ENCODE peak calls at places on chromosome 16, in eight cellular contexts. One of them, this sample, is unnamed.

GRCh38 chr16:83733301-83733700 is 74.5 kb upstream of the HSBP1 start:
- DNase-seq in IMR-90: peak; percentile 68
- DNase-seq in mammary epithelial cell: no peak
- DNase-seq in mesendoderm: no peak
- DNase-seq in HepG2: no peak
- DNase-seq in endothelial cell of umbilical vein: no peak
- DNase-seq in endodermal cell: no peak
- DNase-seq in kidney: peak; percentile 26
- DNase-seq in this sample: no peak

GRCh38 chr16:85897384-85897783 is 1.6 kb upstream of the IRF8 start:
- DNase-seq in IMR-90: no peak
- DNase-seq in mammary epithelial cell: no peak
- DNase-seq in mesendoderm: no peak
- DNase-seq in HepG2: no peak
- DNase-seq in endothelial cell of umbilical vein: no peak
- DNase-seq in endodermal cell: no peak
- DNase-seq in kidney: no peak
- DNase-seq in this sample: no peak

GRCh38 chr16:16037521-16037920 is 88.1 kb downstream of the ABCC1 start:
- DNase-seq in IMR-90: no peak
- DNase-seq in mammary epithelial cell: no peak
- DNase-seq in mesendoderm: no peak
- DNase-seq in HepG2: no peak
- DNase-seq in endothelial cell of umbilical vein: no peak
- DNase-seq in endodermal cell: no peak
- DNase-seq in kidney: no peak
- DNase-seq in this sample: no peak

GRCh38 chr16:74462361-74462760 is 41.1 kb upstream of the CLEC18B start:
- DNase-seq in IMR-90: no peak
- DNase-seq in mammary epithelial cell: peak; percentile 91
- DNase-seq in mesendoderm: no peak
- DNase-seq in HepG2: no peak
- DNase-seq in endothelial cell of umbilical vein: no peak
- DNase-seq in endodermal cell: no peak
- DNase-seq in kidney: no peak
- DNase-seq in this sample: no peak

GRCh38 chr16:21603920-21604319 is 4.5 kb downstream of the METTL9 start:
- DNase-seq in IMR-90: peak; percentile 54
- DNase-seq in mammary epithelial cell: no peak
- DNase-seq in mesendoderm: no peak
- DNase-seq in HepG2: peak; percentile 54
- DNase-seq in endothelial cell of umbilical vein: no peak
- DNase-seq in endodermal cell: no peak
- DNase-seq in kidney: no peak
- DNase-seq in this sample: no peak

GRCh38 chr16:50539822-50540710 is 8.1 kb upstream of the NKD1 start:
- DNase-seq in IMR-90: no peak
- DNase-seq in mammary epithelial cell: no peak
- DNase-seq in mesendoderm: peak; percentile 63
- DNase-seq in HepG2: peak; percentile 52
- DNase-seq in endothelial cell of umbilical vein: no peak
- DNase-seq in endodermal cell: peak; percentile 76
- DNase-seq in kidney: no peak
- DNase-seq in this sample: no peak

GRCh38 chr16:73082608-73083007 is 34.7 kb upstream of the ZFHX3 start:
- DNase-seq in IMR-90: peak; percentile 98
- DNase-seq in mammary epithelial cell: peak; percentile 98
- DNase-seq in mesendoderm: no peak
- DNase-seq in HepG2: peak; percentile 37
- DNase-seq in endothelial cell of umbilical vein: no peak
- DNase-seq in endodermal cell: no peak
- DNase-seq in kidney: no peak
- DNase-seq in this sample: no peak

GRCh38 chr16:14215941-14216340 is 144.8 kb downstream of the MRTFB start:
- DNase-seq in IMR-90: no peak
- DNase-seq in mammary epithelial cell: no peak
- DNase-seq in mesendoderm: no peak
- DNase-seq in HepG2: no peak
- DNase-seq in endothelial cell of umbilical vein: no peak
- DNase-seq in endodermal cell: no peak
- DNase-seq in kidney: no peak
- DNase-seq in this sample: no peak

GRCh38 chr16:1645914-1646525 is 32.1 kb upstream of the JPT2 start:
- DNase-seq in IMR-90: peak; percentile 47
- DNase-seq in mammary epithelial cell: peak; percentile 60
- DNase-seq in mesendoderm: peak; percentile 46
- DNase-seq in HepG2: peak; percentile 15
- DNase-seq in endothelial cell of umbilical vein: no peak
- DNase-seq in endodermal cell: peak; percentile 88
- DNase-seq in kidney: no peak
- DNase-seq in this sample: no peak

GRCh38 chr16:79013004-79013403 is 587.5 kb downstream of the MAF start:
- DNase-seq in IMR-90: no peak
- DNase-seq in mammary epithelial cell: no peak
- DNase-seq in mesendoderm: no peak
- DNase-seq in HepG2: no peak
- DNase-seq in endothelial cell of umbilical vein: no peak
- DNase-seq in endodermal cell: no peak
- DNase-seq in kidney: no peak
- DNase-seq in this sample: no peak

GRCh38 chr16:81523387-81524115 is 78.9 kb downstream of the CMIP start:
- DNase-seq in IMR-90: peak; percentile 87
- DNase-seq in mammary epithelial cell: peak; percentile 95
- DNase-seq in mesendoderm: peak; percentile 51
- DNase-seq in HepG2: no peak
- DNase-seq in endothelial cell of umbilical vein: no peak
- DNase-seq in endodermal cell: no peak
- DNase-seq in kidney: peak; percentile 83
- DNase-seq in this sample: no peak

GRCh38 chr16:15782573-15783365 is 74.1 kb downstream of the MYH11 start:
- DNase-seq in IMR-90: peak; percentile 16
- DNase-seq in mammary epithelial cell: no peak
- DNase-seq in mesendoderm: peak; percentile 13
- DNase-seq in HepG2: peak; percentile 64
- DNase-seq in endothelial cell of umbilical vein: no peak
- DNase-seq in endodermal cell: peak; percentile 59
- DNase-seq in kidney: peak; percentile 20
- DNase-seq in this sample: no peak

GRCh38 chr16:50591800-50592771 is 43.9 kb downstream of the NKD1 start:
- DNase-seq in IMR-90: no peak
- DNase-seq in mammary epithelial cell: no peak
- DNase-seq in mesendoderm: no peak
- DNase-seq in HepG2: no peak
- DNase-seq in endothelial cell of umbilical vein: no peak
- DNase-seq in endodermal cell: no peak
- DNase-seq in kidney: peak; percentile 90
- DNase-seq in this sample: no peak

GRCh38 chr16:21179126-21179982 is 20.9 kb downstream of the LDAF1 start:
- DNase-seq in IMR-90: no peak
- DNase-seq in mammary epithelial cell: no peak
- DNase-seq in mesendoderm: no peak
- DNase-seq in HepG2: no peak
- DNase-seq in endothelial cell of umbilical vein: no peak
- DNase-seq in endodermal cell: no peak
- DNase-seq in kidney: no peak
- DNase-seq in this sample: no peak

GRCh38 chr16:48687421-48688038 is 77.5 kb upstream of the N4BP1 start:
- DNase-seq in IMR-90: peak; percentile 67
- DNase-seq in mammary epithelial cell: peak; percentile 60
- DNase-seq in mesendoderm: peak; percentile 78
- DNase-seq in HepG2: peak; percentile 84
- DNase-seq in endothelial cell of umbilical vein: peak; percentile 59
- DNase-seq in endodermal cell: peak; percentile 80
- DNase-seq in kidney: no peak
- DNase-seq in this sample: no peak

DNA sequence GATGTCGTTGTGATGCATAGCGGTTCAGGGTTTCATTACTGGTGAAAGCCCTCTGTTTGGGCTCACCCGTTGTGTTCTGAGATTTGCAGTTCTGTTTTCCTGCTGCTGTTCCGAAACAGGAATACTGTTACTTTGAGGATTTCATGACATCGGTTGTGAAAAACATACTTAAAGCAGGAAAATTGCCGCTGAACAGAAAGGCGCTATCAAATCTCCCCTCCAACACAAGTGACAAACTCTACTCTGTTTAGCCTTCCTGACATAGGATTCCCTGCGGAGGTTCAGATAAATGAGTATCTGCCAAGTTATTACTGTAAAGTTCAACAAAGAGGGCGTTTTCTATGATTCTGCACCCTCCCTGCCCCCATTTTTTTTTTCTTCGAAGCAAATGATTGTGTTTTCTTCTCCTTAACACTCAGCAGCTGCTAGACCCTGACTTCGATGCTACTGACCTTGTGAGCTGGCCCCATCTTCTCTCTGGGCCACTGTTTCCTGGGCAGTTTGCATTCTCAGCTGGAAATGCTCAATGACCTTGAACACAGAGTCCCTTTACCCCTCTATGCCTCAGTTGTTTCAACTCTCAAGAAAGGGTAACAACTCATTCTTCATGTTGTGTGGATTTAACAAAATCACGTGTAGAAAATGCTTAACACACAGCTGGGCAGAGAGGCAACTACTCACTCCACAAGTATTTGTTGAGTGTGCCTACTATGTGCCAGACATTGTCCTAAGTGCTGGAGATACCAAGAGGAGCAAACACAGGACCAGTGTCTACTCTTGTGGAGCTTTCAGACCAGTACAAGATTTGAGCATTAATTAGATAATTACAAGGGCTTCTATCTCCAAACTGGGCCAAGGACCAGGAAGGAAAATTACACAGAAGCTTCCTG is 66.0 kb downstream of the IQCK start:
- DNase-seq in IMR-90: no peak
- DNase-seq in mammary epithelial cell: no peak
- DNase-seq in mesendoderm: no peak
- DNase-seq in HepG2: no peak
- DNase-seq in endothelial cell of umbilical vein: no peak
- DNase-seq in endodermal cell: no peak
- DNase-seq in kidney: no peak
- DNase-seq in this sample: no peak
- H3K9ac ChIP-seq in IMR-90: no peak overlapping the region
- H3K9ac ChIP-seq in mammary epithelial cell: no peak overlapping the region
- H3K9ac ChIP-seq in mesendoderm: no peak overlapping the region
- H3K9ac ChIP-seq in HepG2: no peak overlapping the region
- H3K9ac ChIP-seq in endothelial cell of umbilical vein: no peak overlapping the region
- H3K9ac ChIP-seq in endodermal cell: no peak overlapping the region
- H3K9ac ChIP-seq in kidney: no peak overlapping the region
- H3K9ac ChIP-seq in this sample: no peak overlapping the region

DNA sequence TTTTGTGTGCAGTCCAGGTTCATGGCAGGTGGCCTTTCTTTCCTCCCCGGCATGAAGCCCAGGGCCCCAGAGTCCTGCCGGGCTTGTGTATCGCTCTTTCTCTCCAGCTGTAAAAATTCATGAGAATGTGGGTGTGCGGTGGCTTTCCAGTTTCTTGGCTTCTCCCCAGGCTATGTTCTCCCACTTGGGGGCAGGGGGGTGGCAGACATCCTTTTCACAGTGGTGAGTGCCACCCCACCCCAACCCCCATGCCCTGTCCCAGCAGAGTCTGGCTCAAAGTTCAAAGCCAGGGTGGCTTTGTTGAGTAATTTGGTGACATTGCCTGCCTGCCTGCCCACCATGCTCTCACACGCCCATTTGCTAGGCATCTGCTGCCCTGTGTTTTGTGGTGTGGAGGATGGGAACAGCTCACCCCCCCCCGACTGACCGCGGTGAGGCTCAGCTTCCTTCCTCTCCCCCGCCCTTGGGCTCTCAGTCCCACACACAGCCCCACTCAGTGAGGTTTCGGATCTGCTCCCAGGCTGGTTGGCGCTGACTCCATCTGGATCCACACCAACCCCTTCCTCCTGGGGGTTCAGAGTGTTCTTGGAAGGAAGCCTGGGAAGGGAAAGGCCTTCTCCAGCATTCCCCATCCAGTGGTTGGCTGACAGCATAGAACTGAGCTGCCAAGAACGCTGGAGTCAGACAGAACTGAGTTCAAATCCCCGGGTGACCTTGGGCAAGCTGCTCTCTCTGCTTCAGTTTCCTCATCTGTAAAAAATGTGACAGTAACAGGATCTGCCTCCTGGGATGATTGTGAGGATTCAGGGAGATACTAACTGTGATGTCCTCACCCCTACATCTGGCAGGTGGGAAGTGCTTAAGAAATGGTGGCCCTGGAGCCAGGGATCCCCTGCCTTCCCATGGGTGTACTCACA is 36.1 kb downstream of the CHD9 start:
- DNase-seq in IMR-90: peak; percentile 98
- DNase-seq in mammary epithelial cell: peak; percentile 62
- DNase-seq in mesendoderm: peak; percentile 74
- DNase-seq in HepG2: peak; percentile 46
- DNase-seq in endothelial cell of umbilical vein: peak; percentile 96
- DNase-seq in endodermal cell: no peak
- DNase-seq in kidney: peak; percentile 97
- DNase-seq in this sample: no peak
- H3K4me3 ChIP-seq in IMR-90: no peak overlapping the region
- H3K4me3 ChIP-seq in mammary epithelial cell: no peak overlapping the region
- H3K4me3 ChIP-seq in mesendoderm: no peak overlapping the region
- H3K4me3 ChIP-seq in HepG2: no peak overlapping the region
- H3K4me3 ChIP-seq in endothelial cell of umbilical vein: no peak overlapping the region
- H3K4me3 ChIP-seq in endodermal cell: no peak overlapping the region
- H3K4me3 ChIP-seq in kidney: peak overlapping the region; percentile 28
- H3K4me3 ChIP-seq in this sample: peak overlapping the region; percentile 51

DNA sequence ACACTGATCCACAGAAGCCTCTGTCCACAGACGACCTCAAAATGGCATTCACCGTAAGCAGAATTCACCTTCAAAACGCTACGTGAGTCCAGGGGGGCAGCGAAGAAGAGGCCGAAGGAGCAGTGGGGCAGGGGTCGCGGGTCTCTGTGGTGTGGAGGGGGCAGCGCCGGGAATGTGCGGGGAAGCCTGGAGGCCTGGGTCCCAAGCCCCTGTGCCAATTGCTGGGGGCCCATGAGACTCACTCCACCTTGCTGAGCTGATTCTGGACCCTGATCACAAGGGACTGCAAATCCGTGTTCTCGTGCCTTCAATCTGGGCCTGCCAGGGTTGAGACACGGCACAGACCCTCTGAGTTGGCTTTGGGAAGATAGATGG is 43.3 kb upstream of the SMPD3 start:
- DNase-seq in IMR-90: no peak
- DNase-seq in mammary epithelial cell: no peak
- DNase-seq in mesendoderm: no peak
- DNase-seq in HepG2: no peak
- DNase-seq in endothelial cell of umbilical vein: no peak
- DNase-seq in endodermal cell: no peak
- DNase-seq in kidney: no peak
- DNase-seq in this sample: no peak
- H3K9ac ChIP-seq in IMR-90: no peak overlapping the region
- H3K9ac ChIP-seq in mammary epithelial cell: no peak overlapping the region
- H3K9ac ChIP-seq in mesendoderm: no peak overlapping the region
- H3K9ac ChIP-seq in HepG2: no peak overlapping the region
- H3K9ac ChIP-seq in endothelial cell of umbilical vein: no peak overlapping the region
- H3K9ac ChIP-seq in endodermal cell: no peak overlapping the region
- H3K9ac ChIP-seq in kidney: no peak overlapping the region
- H3K9ac ChIP-seq in this sample: no peak overlapping the region

DNA sequence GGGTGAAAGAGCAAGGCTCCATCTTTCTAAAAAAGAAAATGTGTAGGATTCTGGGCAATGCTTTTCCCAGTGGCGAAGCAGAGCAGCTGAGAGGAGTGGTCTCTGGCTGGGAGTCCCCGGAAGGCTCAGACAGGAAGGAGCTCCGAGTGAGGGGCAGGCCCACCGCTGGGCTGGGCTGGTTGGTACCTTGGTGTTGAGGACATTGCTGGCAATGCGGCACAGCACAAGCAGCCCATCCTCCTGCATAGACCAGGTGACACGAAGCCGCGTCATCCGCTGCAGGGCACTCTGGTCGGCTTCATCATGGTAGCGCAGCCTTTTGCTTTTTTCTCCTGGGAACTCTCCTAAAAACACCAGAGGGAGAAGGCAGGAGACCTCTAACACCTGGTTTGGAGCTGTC is 63.9 kb downstream of the GTF3C1 start:
- DNase-seq in IMR-90: no peak
- DNase-seq in mammary epithelial cell: no peak
- DNase-seq in mesendoderm: no peak
- DNase-seq in HepG2: no peak
- DNase-seq in endothelial cell of umbilical vein: no peak
- DNase-seq in endodermal cell: no peak
- DNase-seq in kidney: peak; percentile 45
- DNase-seq in this sample: no peak
- H3K4me3 ChIP-seq in IMR-90: no peak overlapping the region
- H3K4me3 ChIP-seq in mammary epithelial cell: no peak overlapping the region
- H3K4me3 ChIP-seq in mesendoderm: no peak overlapping the region
- H3K4me3 ChIP-seq in HepG2: no peak overlapping the region
- H3K4me3 ChIP-seq in endothelial cell of umbilical vein: no peak overlapping the region
- H3K4me3 ChIP-seq in endodermal cell: no peak overlapping the region
- H3K4me3 ChIP-seq in kidney: no peak overlapping the region
- H3K4me3 ChIP-seq in this sample: no peak overlapping the region